ENCODE peak calls at places on chromosomes 6 and 20, in four cellular contexts. W is HuH-7.5, Z is EL, P is coronary artery. M is an unnamed sample.

GRCh38 chr6:14674867-14675648 is 557.5 kb downstream of the CD83 start:
- DNase-seq in W (no peak), Z (no peak), P (no peak), M (no peak)

GRCh38 chr6:3690506-3690905 is 61.0 kb downstream of the PXDC1 start:
- DNase-seq in W (no peak), Z (no peak), P (no peak), M (no peak)

GRCh38 chr6:84182001-84182400 is 45.4 kb downstream of the CEP162 start:
- DNase-seq in W (no peak), Z (no peak), P (no peak), M (no peak)

GRCh38 chr20:595330-596308 is 14.5 kb downstream of the TCF15 start:
- DNase-seq in W (peak; percentile 2), Z (no peak), P (no peak), M (no peak)

GRCh38 chr6:167576050-167576741 is 250.5 kb upstream of the AFDN start:
- DNase-seq in W (no peak), Z (no peak), P (no peak), M (no peak)

GRCh38 chr6:2245103-2245953 is at the start of gene GMDS:
- DNase-seq in W (peak; percentile 67), Z (peak; percentile 90), P (peak; percentile 91), M (peak; percentile 91)

GRCh38 chr6:44454198-44454597 is 66.7 kb downstream of the CDC5L start:
- DNase-seq in W (no peak), Z (no peak), P (no peak), M (no peak)

GRCh38 chr6:54614499-54615195 is 231.9 kb upstream of the FAM83B start:
- DNase-seq in W (no peak), Z (no peak), P (no peak), M (no peak)

GRCh38 chr6:87922191-87922946 is 125.3 kb upstream of the SPACA1 start:
- DNase-seq in W (no peak), Z (no peak), P (no peak), M (no peak)

GRCh38 chr6:134351615-134352474 is 33.9 kb upstream of the SGK1 start:
- DNase-seq in W (no peak), Z (no peak), P (no peak), M (no peak)

GRCh38 chr6:145809785-145810184 is 4.8 kb downstream of the FBXO30 start:
- DNase-seq in W (no peak), Z (peak; percentile 17), P (no peak), M (peak; percentile 50)

GRCh38 chr20:16017656-16018055 is 555.6 kb downstream of the KIF16B start:
- DNase-seq in W (no peak), Z (peak; percentile 45), P (no peak), M (peak; percentile 3)